ENCODE peak calls at places on chromosomes 4 and X, in six cellular contexts. V, Y, L, W, U and R are unnamed samples.

GRCh38 chr4:74932832-74933561 is at the start of gene PARM1:
- DNase-seq in V (peak; percentile 95), Y (peak; percentile 60), L (peak; percentile 97), W (no peak), U (peak; percentile 91), R (peak; percentile 95)

GRCh38 chr4:42515156-42515884 is 118.0 kb downstream of the SHISA3 start:
- DNase-seq in V (no peak), Y (peak; percentile 78), L (no peak), W (no peak), U (no peak), R (no peak)

GRCh38 chr4:121256346-121256745 is 92.2 kb upstream of the TNIP3 start:
- DNase-seq in V (no peak), Y (peak; percentile 93), L (no peak), W (no peak), U (peak; percentile 81), R (peak; percentile 42)

GRCh38 chr4:37757705-37758104 is 68.8 kb upstream of the PGM2 start:
- DNase-seq in V (no peak), Y (no peak), L (no peak), W (no peak), U (no peak), R (no peak)

GRCh38 chr4:69054578-69055200 is 41.6 kb upstream of the UGT2B7 start:
- DNase-seq in V (no peak), Y (peak; percentile 88), L (no peak), W (no peak), U (peak; percentile 9), R (peak; percentile 35)

GRCh38 chr4:3879681-3880594 is 113.8 kb downstream of the ADRA2C start:
- DNase-seq in V (no peak), Y (no peak), L (peak; percentile 45), W (no peak), U (no peak), R (peak; percentile 3)

GRCh38 chrX:121851033-121851432 is 803.6 kb downstream of the GLUD2 start:
- DNase-seq in V (no peak), Y (peak; percentile 52), L (no peak), W (no peak), U (no peak), R (no peak)

GRCh38 chrX:9576059-9576458 is 111.2 kb downstream of the TBL1X start:
- DNase-seq in V (no peak), Y (no peak), L (no peak), W (no peak), U (no peak), R (no peak)

GRCh38 chr4:158532556-158533231 is 11.0 kb downstream of the RXFP1 start:
- DNase-seq in V (no peak), Y (no peak), L (no peak), W (no peak), U (no peak), R (no peak)

GRCh38 chr4:61648264-61648663 is 448.1 kb downstream of the ADGRL3 start:
- DNase-seq in V (no peak), Y (no peak), L (no peak), W (no peak), U (no peak), R (no peak)

GRCh38 chr4:53185853-53186590 is 179.8 kb downstream of the SCFD2 start:
- DNase-seq in V (no peak), Y (peak; percentile 91), L (no peak), W (no peak), U (no peak), R (no peak)

GRCh38 chr4:42330291-42330690 is 67.0 kb upstream of the SHISA3 start:
- DNase-seq in V (no peak), Y (no peak), L (no peak), W (no peak), U (no peak), R (no peak)

GRCh38 chr4:164803702-164804101 is 49.8 kb downstream of the SMIM31 start:
- DNase-seq in V (no peak), Y (no peak), L (no peak), W (no peak), U (no peak), R (no peak)

GRCh38 chr4:79173186-79173585 is 152.7 kb downstream of the NAA11 start:
- DNase-seq in V (no peak), Y (no peak), L (no peak), W (no peak), U (no peak), R (no peak)

GRCh38 chr4:159508917-159509500 is 406.1 kb downstream of the RAPGEF2 start:
- DNase-seq in V (no peak), Y (no peak), L (no peak), W (no peak), U (no peak), R (no peak)

GRCh38 chr4:145034727-145035211 is 63.2 kb downstream of the ANAPC10 start:
- DNase-seq in V (no peak), Y (peak; percentile 62), L (no peak), W (no peak), U (no peak), R (peak; percentile 12)

GRCh38 chr4:15034071-15034764 is 31.9 kb downstream of the CPEB2 start:
- DNase-seq in V (no peak), Y (no peak), L (no peak), W (no peak), U (no peak), R (no peak)

GRCh38 chrX:17077349-17077748 is 130.9 kb downstream of the REPS2 start:
- DNase-seq in V (no peak), Y (no peak), L (no peak), W (no peak), U (no peak), R (no peak)

GRCh38 chr4:86891785-86892638 is at the start of gene C4orf36:
- DNase-seq in V (peak; percentile 77), Y (no peak), L (peak; percentile 77), W (peak; percentile 56), U (peak; percentile 76), R (peak; percentile 77)

GRCh38 chr4:185381794-185382193 is 13.9 kb downstream of the LRP2BP start:
- DNase-seq in V (no peak), Y (peak; percentile 53), L (no peak), W (no peak), U (no peak), R (no peak)

GRCh38 chrX:154051210-154051810 is 31.6 kb upstream of the IRAK1 start:
- DNase-seq in V (peak; percentile 83), Y (peak; percentile 78), L (peak; percentile 65), W (peak; percentile 25), U (peak; percentile 20), R (peak; percentile 78)

GRCh38 chr4:13627185-13627605 is 330 bp downstream of the BOD1L1 start:
- DNase-seq in V (peak; percentile 65), Y (no peak), L (peak; percentile 29), W (no peak), U (no peak), R (no peak)

GRCh38 chr4:174120446-174121142 is 162.9 kb downstream of the FBXO8 start:
- DNase-seq in V (peak; percentile 74), Y (peak; percentile 91), L (peak; percentile 41), W (peak; percentile 5), U (peak; percentile 9), R (peak; percentile 72)

GRCh38 chrX:15946783-15947550 is 92.4 kb upstream of the AP1S2 start:
- DNase-seq in V (no peak), Y (peak; percentile 79), L (no peak), W (no peak), U (no peak), R (peak; percentile 25)

GRCh38 chrX:12701625-12702024 is 89.6 kb upstream of the PRPS2 start:
- DNase-seq in V (peak; percentile 73), Y (peak; percentile 69), L (peak; percentile 58), W (peak; percentile 57), U (peak; percentile 6), R (peak; percentile 79)

GRCh38 chrX:135009838-135010237 is 12.5 kb downstream of the RTL8B start:
- DNase-seq in V (no peak), Y (no peak), L (no peak), W (no peak), U (no peak), R (no peak)

GRCh38 chrX:151323054-151323453 is 74.0 kb upstream of the VMA21 start:
- DNase-seq in V (no peak), Y (no peak), L (no peak), W (no peak), U (no peak), R (no peak)

GRCh38 chrX:120357186-120357585 is 4.7 kb upstream of the ATP1B4 start:
- DNase-seq in V (no peak), Y (no peak), L (no peak), W (no peak), U (no peak), R (no peak)

GRCh38 chr4:187235456-187236170 is 512.0 kb upstream of the FAT1 start:
- DNase-seq in V (no peak), Y (no peak), L (no peak), W (no peak), U (no peak), R (no peak)

GRCh38 chr4:140112576-140112975 is 41.4 kb downstream of the MAML3 start:
- DNase-seq in V (no peak), Y (peak; percentile 38), L (no peak), W (no peak), U (no peak), R (no peak)

GRCh38 chr4:125710766-125711165 is 396.0 kb downstream of the FAT4 start:
- DNase-seq in V (no peak), Y (no peak), L (no peak), W (no peak), U (no peak), R (no peak)

GRCh38 chr4:101292901-101293300 is 54.4 kb downstream of the PPP3CA start:
- DNase-seq in V (no peak), Y (peak; percentile 88), L (no peak), W (no peak), U (no peak), R (no peak)

GRCh38 chr4:125728568-125728967 is 413.8 kb downstream of the FAT4 start:
- DNase-seq in V (no peak), Y (peak; percentile 96), L (no peak), W (no peak), U (no peak), R (peak; percentile 45)

GRCh38 chr4:8515316-8516060 is 64.7 kb upstream of the GPR78 start:
- DNase-seq in V (peak; percentile 12), Y (peak; percentile 23), L (no peak), W (no peak), U (no peak), R (no peak)

GRCh38 chr4:29966386-29966785 is 753.8 kb upstream of the PCDH7 start:
- DNase-seq in V (no peak), Y (no peak), L (no peak), W (no peak), U (no peak), R (no peak)

GRCh38 chrX:136250191-136251041 is 784 bp downstream of the MAP7D3 start:
- DNase-seq in V (no peak), Y (no peak), L (no peak), W (no peak), U (no peak), R (peak; percentile 10)